ENCODE peak calls at places on chromosomes 5 and 9, in four cellular contexts. Y, R, D and Z are unnamed samples.

GRCh38 chr5:14630706-14631105 is 33.8 kb upstream of the OTULIN start:
- DNase-seq in R (no peak), Y (no peak), D (no peak), Z (no peak)

GRCh38 chr9:33229359-33230120 is 10.4 kb upstream of the SPINK4 start:
- DNase-seq in Y (no peak), D (peak), R (peak), Z (no peak)

GRCh38 chr5:150779397-150780179 is 1.0 kb downstream of the SMIM3 start:
- DNase-seq in D (no peak), Y (no peak), R (no peak), Z (no peak)

GRCh38 chr5:38060354-38060753 is 198.0 kb upstream of the EGFLAM start:
- DNase-seq in R (no peak), Y (no peak), D (no peak), Z (no peak)

GRCh38 chr5:14728109-14728938 is 63.8 kb downstream of the OTULIN start:
- DNase-seq in D (no peak), R (peak), Y (peak), Z (no peak)

GRCh38 chr5:141492168-141492885 is 3.4 kb downstream of the PCDHGC5 start:
- DNase-seq in Y (no peak), R (peak), D (no peak), Z (no peak)

GRCh38 chr5:172694061-172694460 is 53.0 kb downstream of the NEURL1B start:
- DNase-seq in R (no peak), D (no peak), Y (no peak), Z (no peak)

GRCh38 chr5:131710391-131710790 is 75.4 kb upstream of the RAPGEF6 start:
- DNase-seq in D (no peak), Y (no peak), R (no peak), Z (no peak)

GRCh38 chr5:113487779-113488644 is at the start of gene MCC:
- DNase-seq in D (peak), R (peak), Y (peak), Z (peak)

GRCh38 chr9:21969011-21969935 is 24.9 kb downstream of the CDKN2A start:
- DNase-seq in R (peak), Y (no peak), D (no peak), Z (no peak)

GRCh38 chr5:149651686-149652085 is 70.4 kb downstream of the ARHGEF37 start:
- DNase-seq in R (peak), D (no peak), Y (no peak), Z (no peak)

GRCh38 chr9:15967068-15967467 is 414.2 kb downstream of the CCDC171 start:
- DNase-seq in D (no peak), R (no peak), Y (no peak), Z (no peak)

GRCh38 chr9:104794070-104794469 is 30.1 kb downstream of the NIPSNAP3B start:
- DNase-seq in Y (peak), R (no peak), D (no peak), Z (no peak)

GRCh38 chr5:165370233-165370632 is 1864.8 kb downstream of the MAT2B start:
- DNase-seq in Y (no peak), R (no peak), D (no peak), Z (no peak)

GRCh38 chr9:37753489-37754190 is at the start of gene TRMT10B:
- DNase-seq in D (peak), Y (peak), R (peak), Z (no peak)

GRCh38 chr9:365451-365850 is 150.8 kb downstream of the DOCK8 start:
- DNase-seq in Y (no peak), D (no peak), R (no peak), Z (peak)

GRCh38 chr5:139862313-139862712 is 66.7 kb downstream of the PSD2 start:
- DNase-seq in R (no peak), D (no peak), Y (no peak), Z (no peak)

GRCh38 chr5:57174850-57175525 is 1.1 kb downstream of the GPBP1 start:
- DNase-seq in R (no peak), Y (no peak), D (no peak), Z (no peak)

GRCh38 chr5:1213508-1214162 is 11.5 kb upstream of the SLC6A18 start:
- DNase-seq in D (no peak), R (no peak), Y (no peak), Z (no peak)

GRCh38 chr5:170499621-170500020 is 4.2 kb upstream of the KCNIP1 start:
- DNase-seq in Y (no peak), R (no peak), D (no peak), Z (no peak)

GRCh38 chr5:128539038-128539429 is 989 bp upstream of the FBN2 start:
- DNase-seq in Y (no peak), D (no peak), R (no peak), Z (no peak)

GRCh38 chr5:43358338-43358737 is 45.1 kb upstream of the HMGCS1 start:
- DNase-seq in R (no peak), D (no peak), Y (no peak), Z (no peak)

GRCh38 chr9:111661150-111661801 is at the start of gene GNG10:
- DNase-seq in Y (peak), D (no peak), R (peak), Z (no peak)

GRCh38 chr5:109439593-109439992 is 29.8 kb upstream of the PJA2 start:
- DNase-seq in D (no peak), R (no peak), Y (no peak), Z (no peak)

GRCh38 chr9:131361202-131361833 is 32.6 kb upstream of the PRRC2B start:
- DNase-seq in D (no peak), R (no peak), Y (no peak), Z (no peak)

GRCh38 chr9:22817181-22817580 is 370.6 kb downstream of the DMRTA1 start:
- DNase-seq in D (no peak), R (no peak), Y (no peak), Z (no peak)

GRCh38 chr9:132002827-132003704 is 76.6 kb downstream of the MED27 start:
- DNase-seq in R (no peak), Y (no peak), D (no peak), Z (no peak)

GRCh38 chr9:72983512-72984021 is 30.7 kb upstream of the ALDH1A1 start:
- DNase-seq in R (no peak), D (no peak), Y (no peak), Z (no peak)

GRCh38 chr5:40909723-40910122 is 426 bp downstream of the C7 start:
- DNase-seq in R (no peak), Y (no peak), D (no peak), Z (no peak)

GRCh38 chr5:119328753-119329602 is 26.8 kb upstream of the TNFAIP8 start:
- DNase-seq in Y (no peak), R (no peak), D (no peak), Z (no peak)

GRCh38 chr5:64865662-64866061 is 96.9 kb downstream of the CWC27 start:
- DNase-seq in R (no peak), Y (no peak), D (no peak), Z (no peak)

GRCh38 chr5:142807378-142807911 is 37.3 kb downstream of the ARHGAP26 start:
- DNase-seq in D (no peak), Y (no peak), R (no peak), Z (no peak)

GRCh38 chr5:79031481-79031867 is 38.0 kb downstream of the DMGDH start:
- DNase-seq in D (no peak), Y (no peak), R (no peak), Z (no peak)

GRCh38 chr5:127358782-127359181 is 68.2 kb downstream of the MEGF10 start:
- DNase-seq in D (no peak), Y (no peak), R (no peak), Z (no peak)

DNA sequence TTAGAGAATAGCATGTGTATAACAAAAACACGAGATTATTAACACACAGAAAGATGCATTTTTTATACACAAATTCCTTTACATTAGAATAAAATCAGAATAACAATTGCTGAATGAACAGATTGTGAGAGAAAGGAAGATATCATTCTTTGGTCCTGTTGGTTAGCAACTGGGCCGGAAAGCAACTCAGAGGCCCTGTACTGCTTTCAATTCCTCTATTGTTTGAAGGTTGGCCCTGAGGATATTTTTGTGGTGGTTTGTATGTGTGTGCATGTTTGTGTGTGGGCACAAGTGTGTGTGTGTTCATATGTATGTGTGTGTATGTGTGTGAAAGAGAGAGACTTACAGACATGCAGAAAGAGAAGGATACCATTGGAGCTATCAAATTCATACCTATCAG is 356.8 kb upstream of the DMAC1 start:
- DNase-seq in Y (no peak), R (no peak), D (no peak), Z (no peak)
- TF ChIP-seq POLR2AphosphoS5 in Y (no peak), R (no peak), D (no peak), Z (no peak)

GRCh38 chr9:23824241-23825142 is 1.5 kb downstream of the ELAVL2 start:
- DNase-seq in R (peak), Y (peak), D (no peak), Z (no peak)

GRCh38 chr9:23821400-23822181 is 4.4 kb downstream of the ELAVL2 start:
- DNase-seq in D (no peak), R (peak), Y (peak), Z (no peak)

GRCh38 chr9:23819403-23819802 is 6.6 kb downstream of the ELAVL2 start:
- DNase-seq in Y (no peak), D (no peak), R (peak), Z (no peak)

GRCh38 chr9:23822331-23823169 is 3.5 kb downstream of the ELAVL2 start:
- DNase-seq in D (no peak), Y (peak), R (peak), Z (no peak)

GRCh38 chr9:23820731-23821399 is 5.2 kb downstream of the ELAVL2 start:
- DNase-seq in D (no peak), Y (peak), R (peak), Z (no peak)
- TF ChIP-seq EZH2 in D (no peak), Y (peak), R (no peak), Z (no peak)

GRCh38 chr5:36150676-36151433 is 832 bp downstream of the LMBRD2 start:
- DNase-seq in D (peak), Y (peak), R (peak), Z (no peak)
- TF ChIP-seq POLR2AphosphoS5 in D (no peak), Y (peak), R (no peak), Z (peak)

GRCh38 chr9:17694336-17694735 is 115.5 kb downstream of the SH3GL2 start:
- DNase-seq in R (no peak), Y (no peak), D (no peak), Z (no peak)
- TF ChIP-seq EZH2 in R (no peak), Y (no peak), D (no peak), Z (no peak)

DNA sequence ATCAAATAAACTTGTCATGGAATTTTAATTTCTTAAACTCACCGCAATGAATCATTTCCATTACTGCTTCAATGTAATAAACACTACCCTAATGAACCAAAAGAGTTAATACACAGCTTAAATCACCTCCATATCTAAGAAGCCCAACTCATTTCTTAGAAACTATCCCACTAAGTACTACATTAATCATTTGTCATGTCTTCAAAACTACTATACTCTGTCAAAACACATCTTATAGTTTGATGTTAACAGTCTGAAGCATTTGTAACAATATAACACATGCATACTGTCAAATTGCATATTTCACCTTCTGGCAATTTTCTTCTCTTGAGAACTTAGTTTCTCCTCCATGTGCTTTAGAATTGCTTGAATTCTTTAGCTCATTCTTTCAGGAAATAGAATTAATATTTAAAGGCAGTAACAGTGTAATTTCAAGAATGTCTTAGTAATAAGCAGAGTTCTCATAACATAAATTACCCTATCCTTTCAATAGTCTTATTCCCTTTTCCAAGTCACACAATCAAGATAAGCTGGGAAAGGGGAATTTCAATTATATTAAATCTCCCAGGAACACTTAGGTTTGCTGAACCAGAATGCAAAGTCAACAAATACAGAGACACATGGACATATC is 199.7 kb downstream of the ATPSCKMT start:
- DNase-seq in D (no peak), Y (no peak), R (no peak), Z (no peak)
- TF ChIP-seq POLR2AphosphoS5 in D (no peak), Y (no peak), R (no peak), Z (no peak)

GRCh38 chr5:93582677-93583524 is at the start of gene NR2F1:
- DNase-seq in D (peak), R (peak), Y (peak), Z (no peak)
- TF ChIP-seq EZH2 in D (no peak), R (peak), Y (peak), Z (no peak)

DNA sequence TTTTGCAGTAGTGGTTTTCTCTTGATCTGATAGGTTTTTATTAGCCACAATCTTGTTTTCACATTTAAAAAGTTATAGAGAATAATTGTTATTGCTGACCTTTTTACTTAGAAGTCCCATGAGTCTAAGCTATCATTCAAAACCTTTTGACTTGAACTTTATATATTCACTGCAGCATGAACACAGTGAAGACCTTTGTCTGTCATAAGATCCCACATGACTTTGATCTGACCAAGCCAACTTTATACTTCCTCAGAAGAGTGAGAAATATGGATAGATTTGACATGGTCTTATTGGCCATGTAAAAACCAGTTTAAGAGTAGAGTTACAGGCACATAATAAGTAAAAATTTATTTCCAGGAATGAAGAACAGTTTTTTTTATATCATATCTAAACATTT is 34.1 kb downstream of the RAD1 start:
- DNase-seq in R (no peak), Y (no peak), D (no peak), Z (no peak)
- TF ChIP-seq POLR2AphosphoS5 in R (no peak), Y (no peak), D (no peak), Z (no peak)

GRCh38 chr9:29969856-29970647 is 2396.8 kb upstream of the C9orf72 start:
- DNase-seq in R (no peak), D (no peak), Y (no peak), Z (no peak)
- TF ChIP-seq EZH2 in R (no peak), D (no peak), Y (no peak), Z (no peak)

DNA sequence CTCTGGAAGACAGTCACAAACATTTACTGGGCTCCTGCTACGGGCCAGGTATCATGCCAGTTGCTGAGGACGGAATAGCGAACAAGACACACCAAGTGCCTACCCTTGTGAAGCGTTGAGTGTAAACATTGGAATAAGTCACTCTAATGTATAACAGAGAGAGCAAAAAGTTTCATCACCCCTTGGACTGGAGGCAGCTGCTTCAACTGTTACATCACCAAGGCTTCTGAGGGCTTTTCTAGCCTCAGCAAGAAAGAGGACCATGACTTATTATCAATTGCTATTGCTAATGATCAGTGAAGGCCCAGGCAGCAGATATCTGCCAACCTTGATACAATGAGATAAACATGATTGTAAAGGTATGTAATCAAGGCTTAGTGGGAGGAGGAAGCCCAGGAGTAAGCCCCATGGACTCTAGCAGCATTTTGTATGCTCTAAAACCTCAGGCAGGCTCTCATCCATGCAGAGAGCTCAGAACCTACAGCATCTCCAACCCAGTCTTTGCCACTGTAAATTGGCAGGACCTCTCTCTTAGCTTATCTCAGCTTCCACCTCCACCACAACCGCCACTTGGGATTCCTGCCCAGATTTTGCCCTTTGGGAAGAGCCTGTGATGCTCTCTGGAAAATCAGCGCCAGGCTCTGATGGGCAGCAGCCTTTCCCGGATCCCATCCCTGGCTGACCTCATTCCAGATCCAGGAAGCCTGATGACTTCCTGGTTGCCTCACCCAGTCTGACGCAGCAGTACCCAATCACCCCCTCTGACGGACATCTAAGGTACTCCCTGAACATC is 54.5 kb downstream of the ADAM19 start:
- DNase-seq in R (peak), Y (no peak), D (no peak), Z (no peak)
- TF ChIP-seq POLR2AphosphoS5 in R (no peak), Y (no peak), D (no peak), Z (no peak)

DNA sequence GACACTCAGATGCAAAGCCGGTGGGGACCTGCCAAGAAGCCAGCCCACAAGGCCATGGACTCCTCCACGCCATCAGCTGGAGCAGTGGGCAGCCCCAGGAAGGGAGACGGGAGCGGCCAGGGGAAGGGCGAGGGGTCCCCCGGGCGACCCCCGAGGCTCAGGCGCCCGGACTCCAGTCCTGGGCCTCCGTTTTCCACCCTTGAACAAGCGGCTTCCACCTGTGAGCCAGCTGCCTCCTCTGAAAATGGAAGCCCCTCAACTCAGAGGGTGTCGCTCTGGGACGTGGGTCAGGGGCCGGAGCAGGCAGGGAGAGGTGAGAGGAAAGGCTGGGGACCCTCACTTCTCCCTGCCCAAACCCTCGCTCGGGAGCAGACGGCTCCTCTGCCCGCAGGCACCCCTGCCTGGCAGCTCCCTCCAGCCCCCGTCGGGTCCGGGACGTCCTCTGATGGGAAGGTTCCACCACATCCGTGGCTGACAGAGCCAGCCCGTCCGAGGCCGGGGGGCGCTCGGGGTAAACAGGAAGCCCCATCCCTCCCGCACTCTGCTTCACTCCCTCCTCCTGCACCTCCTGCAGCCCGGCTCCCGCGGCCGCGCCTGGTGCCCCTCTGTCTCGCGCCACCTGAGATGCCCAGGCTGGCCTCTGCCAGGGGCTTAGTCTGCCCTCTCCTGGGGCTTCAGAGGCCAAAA is 3.7 kb upstream of the EGFL7 start:
- DNase-seq in D (no peak), Y (peak), R (no peak), Z (no peak)
- TF ChIP-seq EZH2 in D (no peak), Y (no peak), R (no peak), Z (no peak)